ENCODE peak calls at places on chromosomes 3 and 15, in four cellular contexts. V is NCI-H1092, M is NCI-H748 treated with DMSO at 0.1 percent for 48 hours, Z is KBM-7. K is an unnamed sample.

GRCh38 chr3:172332256-172333041 is 115.8 kb downstream of the GHSR start:
- DNase-seq in M (peak), Z (peak), V (peak), K (peak)

GRCh38 chr15:81410318-81410753 is 36.3 kb upstream of the TMC3 start:
- DNase-seq in V (peak), M (peak), Z (peak), K (peak)

GRCh38 chr3:49035278-49035677 is 6.1 kb upstream of the IMPDH2 start:
- DNase-seq in M (no peak), V (no peak), Z (no peak), K (no peak)

GRCh38 chr15:91140561-91140960 is 40.5 kb downstream of the SV2B start:
- DNase-seq in Z (no peak), V (no peak), M (no peak), K (no peak)

GRCh38 chr3:26630669-26631384 is 8.3 kb downstream of the LRRC3B start:
- DNase-seq in Z (no peak), M (no peak), V (no peak), K (no peak)

GRCh38 chr3:189170559-189170958 is 1.2 kb upstream of the TPRG1 start:
- DNase-seq in V (no peak), M (no peak), Z (no peak), K (no peak)

GRCh38 chr3:57199895-57200297 is at the start of gene HESX1:
- DNase-seq in Z (no peak), V (no peak), M (no peak), K (no peak)

GRCh38 chr15:74844319-74845207 is 1.6 kb upstream of the ULK3 start:
- DNase-seq in Z (no peak), V (no peak), M (no peak), K (no peak)

GRCh38 chr15:58923696-58924300 is 9.7 kb downstream of the SLTM start:
- DNase-seq in V (no peak), M (no peak), Z (no peak), K (no peak)

GRCh38 chr3:138879541-138880380 is 45.0 kb upstream of the PIK3CB start:
- DNase-seq in M (no peak), V (no peak), Z (no peak), K (no peak)

GRCh38 chr3:194070634-194071409 is 65.1 kb upstream of the HES1 start:
- DNase-seq in M (no peak), V (peak), Z (peak), K (peak)

GRCh38 chr3:156816794-156817741 is 9.1 kb upstream of the LEKR1 start:
- DNase-seq in M (peak), V (peak), Z (peak), K (peak)

GRCh38 chr3:129650256-129650872 is 43.9 kb upstream of the PLXND1 start:
- DNase-seq in Z (peak), V (no peak), M (no peak), K (peak)

GRCh38 chr3:31488475-31489017 is 44.2 kb upstream of the STT3B start:
- DNase-seq in Z (no peak), V (no peak), M (no peak), K (no peak)

GRCh38 chr3:177523072-177523675 is 325.9 kb upstream of the TBL1XR1 start:
- DNase-seq in V (no peak), M (no peak), Z (no peak), K (no peak)

GRCh38 chr3:156183396-156183795 is 63.0 kb downstream of the KCNAB1 start:
- DNase-seq in Z (no peak), M (no peak), V (no peak), K (no peak)

GRCh38 chr15:70195808-70196304 is 98.1 kb upstream of the TLE3 start:
- DNase-seq in M (no peak), V (no peak), Z (no peak), K (no peak)

GRCh38 chr3:50587806-50588758 is 18.8 kb downstream of the HEMK1 start:
- DNase-seq in Z (no peak), V (no peak), M (no peak), K (peak)

GRCh38 chr15:98668566-98669308 is 20.4 kb downstream of the IGF1R start:
- DNase-seq in Z (peak), V (no peak), M (no peak), K (no peak)

GRCh38 chr3:112734718-112735350 is 93.9 kb upstream of the CCDC80 start:
- DNase-seq in M (peak), V (peak), Z (peak), K (peak)

GRCh38 chr3:133691410-133692107 is 29.8 kb upstream of the TOPBP1 start:
- DNase-seq in V (no peak), Z (no peak), M (no peak), K (no peak)